ENCODE peak calls at places on chromosomes 2 and 18, in nine cellular contexts. R, G, Y, O, V, Z, E, Q and K are unnamed samples.
A peak's percentile ranks its signal among the peaks of the same experiment; 100 is the strongest.

GRCh38 chr18:54873884-54874255 is 45.6 kb downstream of the RAB27B start:
- DNase-seq in Y (no peak), Q (no peak), Z (no peak), G (no peak), R (no peak), V (no peak), E (no peak), O (no peak), K (no peak)

GRCh38 chr2:228652366-228652765 is 470.9 kb upstream of the SPHKAP start:
- DNase-seq in Q (no peak), Y (no peak), O (no peak), V (no peak), R (no peak), E (peak; percentile 38), Z (no peak), G (peak; percentile 47), K (no peak)

GRCh38 chr2:160229591-160229990 is 29.5 kb upstream of the ITGB6 start:
- DNase-seq in V (no peak), E (peak; percentile 85), G (peak; percentile 62), R (no peak), Q (no peak), Z (peak; percentile 92), O (no peak), Y (no peak), K (no peak)

GRCh38 chr18:8675057-8675456 is 30.3 kb upstream of the MTCL1 start:
- DNase-seq in E (no peak), Y (no peak), Z (no peak), V (no peak), G (no peak), Q (no peak), R (no peak), O (no peak), K (no peak)

GRCh38 chr18:69596345-69596744 is 195.7 kb downstream of the DOK6 start:
- DNase-seq in Z (no peak), R (no peak), O (no peak), E (no peak), V (no peak), Y (no peak), G (no peak), Q (no peak), K (no peak)

GRCh38 chr18:8571399-8571798 is 37.8 kb upstream of the RAB12 start:
- DNase-seq in E (no peak), O (no peak), Z (no peak), V (no peak), R (no peak), Y (no peak), G (no peak), Q (no peak), K (no peak)

GRCh38 chr2:65261676-65262075 is 34.0 kb downstream of the ACTR2 start:
- DNase-seq in Z (no peak), Q (no peak), Y (no peak), R (no peak), E (no peak), O (no peak), V (no peak), G (peak; percentile 23), K (no peak)

GRCh38 chr2:234982096-234982834 is 30.4 kb downstream of the SH3BP4 start:
- DNase-seq in Z (no peak), E (no peak), V (no peak), Y (no peak), O (no peak), G (no peak), R (no peak), Q (no peak), K (no peak)

GRCh38 chr2:134231296-134231964 is 22.4 kb upstream of the MGAT5 start:
- DNase-seq in O (no peak), R (no peak), V (no peak), Q (no peak), E (no peak), Y (no peak), G (peak; percentile 20), Z (no peak), K (no peak)

GRCh38 chr2:210318491-210318890 is 3.5 kb upstream of the MYL1 start:
- DNase-seq in G (no peak), V (no peak), Q (no peak), E (no peak), Z (no peak), O (no peak), Y (no peak), R (no peak), K (no peak)

GRCh38 chr2:145220496-145220895 is 700.6 kb upstream of the ZEB2 start:
- DNase-seq in R (no peak), Y (no peak), G (no peak), Q (no peak), E (no peak), Z (no peak), V (no peak), O (no peak), K (no peak)

GRCh38 chr2:176001281-176001902 is 675 bp downstream of the LNPK start:
- DNase-seq in O (peak; percentile 44), G (peak; percentile 45), R (peak; percentile 48), Q (peak; percentile 42), V (no peak), Y (peak; percentile 40), E (peak; percentile 48), Z (peak; percentile 53), K (peak; percentile 37)

GRCh38 chr2:61633250-61633649 is 95.1 kb upstream of the XPO1 start:
- DNase-seq in R (no peak), E (peak; percentile 7), G (no peak), O (no peak), Q (no peak), Y (no peak), V (no peak), Z (no peak), K (no peak)

GRCh38 chr18:77191241-77191751 is 58.4 kb upstream of the GALR1 start:
- DNase-seq in O (no peak), Z (no peak), Y (no peak), E (no peak), V (no peak), R (no peak), Q (no peak), G (peak; percentile 68), K (no peak)

GRCh38 chr2:190858817-190859216 is 21.8 kb upstream of the GLS start:
- DNase-seq in Q (no peak), G (peak; percentile 90), O (no peak), R (no peak), E (peak; percentile 70), Y (no peak), Z (peak; percentile 50), V (no peak), K (no peak)

GRCh38 chr2:178306351-178307073 is 112.2 kb downstream of the OSBPL6 start:
- DNase-seq in O (no peak), G (peak; percentile 58), E (peak; percentile 67), Q (peak; percentile 69), R (peak; percentile 54), V (no peak), Y (peak; percentile 41), Z (no peak), K (peak; percentile 60)

GRCh38 chr2:19138264-19138825 is 220.1 kb downstream of the OSR1 start:
- DNase-seq in G (no peak), O (no peak), V (no peak), Q (no peak), R (no peak), E (no peak), Z (no peak), Y (no peak), K (no peak)

GRCh38 chr2:37189452-37190153 is 1.1 kb upstream of the SULT6B1 start:
- DNase-seq in R (no peak), E (peak; percentile 84), Q (no peak), G (peak; percentile 90), O (no peak), Z (peak; percentile 92), Y (no peak), V (peak; percentile 53), K (no peak)

GRCh38 chr2:178628590-178628989 is 148.3 kb downstream of the PLEKHA3 start:
- DNase-seq in E (no peak), V (no peak), G (no peak), Z (no peak), Q (no peak), O (no peak), Y (no peak), R (no peak), K (no peak)

GRCh38 chr2:69997296-69998184 is 36.1 kb upstream of the ASPRV1 start:
- DNase-seq in V (no peak), R (no peak), Q (peak; percentile 36), Z (peak; percentile 93), O (no peak), G (peak; percentile 71), Y (peak; percentile 92), E (peak; percentile 94), K (no peak)

GRCh38 chr18:44840053-44840826 is 159.6 kb downstream of the SETBP1 start:
- DNase-seq in G (no peak), E (no peak), Q (no peak), Z (no peak), V (no peak), R (no peak), Y (no peak), O (no peak), K (no peak)

GRCh38 chr18:5424903-5425302 is 118.9 kb downstream of the EPB41L3 start:
- DNase-seq in O (no peak), Y (no peak), R (no peak), G (peak; percentile 65), E (peak; percentile 51), V (no peak), Q (no peak), Z (no peak), K (no peak)
- TF ChIP-seq CTCF in O (peak; percentile 27), Y (peak; percentile 37), R (peak; percentile 42), G (peak; percentile 52), E (peak; percentile 64), V (peak; percentile 55), Q (peak; percentile 58), Z (peak; percentile 63), K (peak; percentile 53)

GRCh38 chr2:99840831-99841230 is 301.6 kb downstream of the AFF3 start:
- DNase-seq in Z (no peak), V (no peak), G (no peak), R (no peak), Y (no peak), E (no peak), Q (no peak), O (no peak), K (no peak)
- TF ChIP-seq CTCF in Z (no peak), V (no peak), G (peak; percentile 14), R (no peak), Y (no peak), E (no peak), Q (no peak), O (no peak), K (no peak)

DNA sequence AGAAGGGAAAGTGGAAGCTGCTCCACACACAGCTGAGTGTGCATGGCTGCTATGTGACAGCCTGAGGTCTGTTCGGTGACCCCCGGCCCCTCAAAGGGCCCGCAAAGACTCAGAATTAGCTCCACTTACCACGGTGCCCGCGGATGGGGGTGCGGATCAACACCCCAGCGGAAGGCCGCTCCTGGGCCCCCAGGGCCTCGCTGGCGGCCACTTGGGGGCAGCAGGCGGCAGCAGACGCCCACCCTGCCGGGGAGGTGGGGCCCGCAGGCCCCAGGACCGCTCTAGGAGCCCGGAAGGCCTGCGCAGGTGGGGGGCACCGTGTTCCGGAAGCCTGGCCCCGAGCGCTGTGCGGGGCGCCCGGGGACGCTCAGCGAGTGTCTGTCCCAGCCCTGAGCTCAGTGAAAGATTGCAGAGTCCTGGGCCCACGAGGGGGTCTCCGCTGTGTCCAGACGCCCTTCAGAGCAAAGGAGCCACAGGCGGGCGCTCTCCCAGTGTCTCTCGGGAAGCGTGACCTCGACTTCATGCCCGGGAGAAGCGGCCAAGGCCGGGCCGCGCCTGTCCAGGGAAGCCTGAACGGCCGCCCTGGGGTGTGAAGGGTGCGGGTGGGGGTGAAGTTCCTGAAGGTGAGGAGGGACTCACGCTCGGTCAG is 118.6 kb downstream of the VAPA start:
- DNase-seq in R (no peak), Z (no peak), E (no peak), G (no peak), Q (no peak), Y (no peak), V (no peak), O (no peak), K (peak; percentile 39)
- TF ChIP-seq CTCF in R (peak; percentile 20), Z (no peak), E (peak; percentile 22), G (no peak), Q (no peak), Y (peak; percentile 18), V (no peak), O (peak; percentile 25), K (peak; percentile 35)

GRCh38 chr2:60152226-60152833 is 401.1 kb downstream of the BCL11A start:
- DNase-seq in E (peak; percentile 77), Z (no peak), R (peak; percentile 29), O (no peak), Q (no peak), Y (no peak), G (peak; percentile 12), V (no peak), K (no peak)
- TF ChIP-seq CTCF in E (peak; percentile 91), Z (peak; percentile 94), R (peak; percentile 64), O (no peak), Q (peak; percentile 90), Y (peak; percentile 59), G (peak; percentile 46), V (peak; percentile 42), K (peak; percentile 81)